ENCODE peak calls at places on chromosome 20, in nine cellular contexts. T is WTC11; X is MM.1S; K is CD8-positive, alpha-beta memory T cell; J is pancreas; C is AG20443; O is Calu3; H is Right ventricle myocardium superior; N is EH. F is an unnamed sample.

GRCh38 chr20:56440346-56441007 is 27.9 kb upstream of the RTF2 start:
- DNase-seq in T (no peak), X (peak), K (peak), J (no peak), C (no peak), O (no peak), H (no peak), N (peak), F (peak)

GRCh38 chr20:19970256-19970765 is 46.9 kb upstream of the NAA20 start:
- DNase-seq in T (no peak), X (no peak), K (no peak), J (no peak), C (no peak), O (no peak), H (no peak), N (no peak), F (no peak)

GRCh38 chr20:20446613-20447012 is 78.7 kb downstream of the INSM1 start:
- DNase-seq in T (no peak), X (no peak), K (no peak), J (no peak), C (no peak), O (no peak), H (no peak), N (no peak), F (no peak)

GRCh38 chr20:11195899-11196558 is 522.2 kb upstream of the JAG1 start:
- DNase-seq in T (no peak), X (no peak), K (no peak), J (no peak), C (peak), O (no peak), H (no peak), N (peak), F (peak)

GRCh38 chr20:47139934-47140333 is 216.6 kb downstream of the ZMYND8 start:
- DNase-seq in T (no peak), X (no peak), K (no peak), J (no peak), C (no peak), O (peak), H (no peak), N (no peak), F (no peak)

GRCh38 chr20:37545516-37545915 is 17.8 kb upstream of the BLCAP start:
- DNase-seq in T (no peak), X (no peak), K (no peak), J (no peak), C (no peak), O (no peak), H (no peak), N (no peak), F (no peak)

GRCh38 chr20:17680128-17680835 is 1.8 kb downstream of the RRBP1 start:
- DNase-seq in T (no peak), X (no peak), K (peak), J (peak), C (peak), O (peak), H (peak), N (peak), F (no peak)

GRCh38 chr20:5313916-5314315 is 2.8 kb downstream of the PROKR2 start:
- DNase-seq in T (no peak), X (no peak), K (no peak), J (no peak), C (no peak), O (no peak), H (no peak), N (no peak), F (no peak)

GRCh38 chr20:22805219-22805618 is 220.8 kb upstream of the FOXA2 start:
- DNase-seq in T (peak), X (no peak), K (no peak), J (no peak), C (peak), O (no peak), H (peak), N (peak), F (peak)

GRCh38 chr20:16556299-16556698 is 16.9 kb downstream of the KIF16B start:
- DNase-seq in T (no peak), X (no peak), K (no peak), J (no peak), C (no peak), O (no peak), H (no peak), N (peak), F (no peak)